ENCODE peak calls at places on chromosomes 6 and 20, in four cellular contexts. One of them, this sample, is unnamed.

GRCh38 chr6:158439255-158439654 is 120.6 kb upstream of the TMEM181 start:
- DNase-seq in T1000: no peak
- DNase-seq in stimulated activated CD4-positive, alpha-beta T cell treated with anti-CD3 and anti-CD28 coated beads, Interleukin-12 subunit alpha, Interleukin-12 subunit beta, amount 100 ng/mL, for 4 hours: no peak
- DNase-seq in ecto neural progenitor cell: no peak
- DNase-seq in this sample: no peak

GRCh38 chr6:158452191-158452590 is 107.7 kb upstream of the TMEM181 start:
- DNase-seq in T1000: no peak
- DNase-seq in stimulated activated CD4-positive, alpha-beta T cell treated with anti-CD3 and anti-CD28 coated beads, Interleukin-12 subunit alpha, Interleukin-12 subunit beta, amount 100 ng/mL, for 4 hours: no peak
- DNase-seq in ecto neural progenitor cell: no peak
- DNase-seq in this sample: no peak

GRCh38 chr6:63740709-63741108 is 105.1 kb downstream of the PHF3 start:
- DNase-seq in T1000: peak; percentile 11
- DNase-seq in stimulated activated CD4-positive, alpha-beta T cell treated with anti-CD3 and anti-CD28 coated beads, Interleukin-12 subunit alpha, Interleukin-12 subunit beta, amount 100 ng/mL, for 4 hours: no peak
- DNase-seq in ecto neural progenitor cell: no peak
- DNase-seq in this sample: no peak

GRCh38 chr20:54257090-54257816 is 49.4 kb downstream of the PFDN4 start:
- DNase-seq in T1000: peak; percentile 66
- DNase-seq in stimulated activated CD4-positive, alpha-beta T cell treated with anti-CD3 and anti-CD28 coated beads, Interleukin-12 subunit alpha, Interleukin-12 subunit beta, amount 100 ng/mL, for 4 hours: no peak
- DNase-seq in ecto neural progenitor cell: no peak
- DNase-seq in this sample: peak; percentile 94

GRCh38 chr6:86615299-86615698 is 322.0 kb upstream of the HTR1E start:
- DNase-seq in T1000: no peak
- DNase-seq in stimulated activated CD4-positive, alpha-beta T cell treated with anti-CD3 and anti-CD28 coated beads, Interleukin-12 subunit alpha, Interleukin-12 subunit beta, amount 100 ng/mL, for 4 hours: no peak
- DNase-seq in ecto neural progenitor cell: no peak
- DNase-seq in this sample: no peak

GRCh38 chr6:158877716-158878115 is 58.5 kb upstream of the EZR start:
- DNase-seq in T1000: no peak
- DNase-seq in stimulated activated CD4-positive, alpha-beta T cell treated with anti-CD3 and anti-CD28 coated beads, Interleukin-12 subunit alpha, Interleukin-12 subunit beta, amount 100 ng/mL, for 4 hours: no peak
- DNase-seq in ecto neural progenitor cell: no peak
- DNase-seq in this sample: no peak

GRCh38 chr6:6004147-6004995 is 2.4 kb downstream of the NRN1 start:
- DNase-seq in T1000: no peak
- DNase-seq in stimulated activated CD4-positive, alpha-beta T cell treated with anti-CD3 and anti-CD28 coated beads, Interleukin-12 subunit alpha, Interleukin-12 subunit beta, amount 100 ng/mL, for 4 hours: no peak
- DNase-seq in ecto neural progenitor cell: peak; percentile 56
- DNase-seq in this sample: no peak

GRCh38 chr6:20497200-20497820 is 36.9 kb upstream of the CDKAL1 start:
- DNase-seq in T1000: no peak
- DNase-seq in stimulated activated CD4-positive, alpha-beta T cell treated with anti-CD3 and anti-CD28 coated beads, Interleukin-12 subunit alpha, Interleukin-12 subunit beta, amount 100 ng/mL, for 4 hours: no peak
- DNase-seq in ecto neural progenitor cell: no peak
- DNase-seq in this sample: no peak

GRCh38 chr6:15351631-15352030 is 105.8 kb downstream of the JARID2 start:
- DNase-seq in T1000: no peak
- DNase-seq in stimulated activated CD4-positive, alpha-beta T cell treated with anti-CD3 and anti-CD28 coated beads, Interleukin-12 subunit alpha, Interleukin-12 subunit beta, amount 100 ng/mL, for 4 hours: no peak
- DNase-seq in ecto neural progenitor cell: no peak
- DNase-seq in this sample: no peak

GRCh38 chr6:157718788-157719187 is 104.3 kb upstream of the SNX9 start:
- DNase-seq in T1000: no peak
- DNase-seq in stimulated activated CD4-positive, alpha-beta T cell treated with anti-CD3 and anti-CD28 coated beads, Interleukin-12 subunit alpha, Interleukin-12 subunit beta, amount 100 ng/mL, for 4 hours: no peak
- DNase-seq in ecto neural progenitor cell: no peak
- DNase-seq in this sample: no peak

GRCh38 chr6:139580592-139581484 is 206.4 kb upstream of the CITED2 start:
- DNase-seq in T1000: no peak
- DNase-seq in stimulated activated CD4-positive, alpha-beta T cell treated with anti-CD3 and anti-CD28 coated beads, Interleukin-12 subunit alpha, Interleukin-12 subunit beta, amount 100 ng/mL, for 4 hours: no peak
- DNase-seq in ecto neural progenitor cell: no peak
- DNase-seq in this sample: no peak

GRCh38 chr6:159606786-159607185 is 86.3 kb downstream of the SOD2 start:
- DNase-seq in T1000: no peak
- DNase-seq in stimulated activated CD4-positive, alpha-beta T cell treated with anti-CD3 and anti-CD28 coated beads, Interleukin-12 subunit alpha, Interleukin-12 subunit beta, amount 100 ng/mL, for 4 hours: no peak
- DNase-seq in ecto neural progenitor cell: no peak
- DNase-seq in this sample: no peak

GRCh38 chr6:143957679-143958274 is 50.3 kb downstream of the PLAGL1 start:
- DNase-seq in T1000: no peak
- DNase-seq in stimulated activated CD4-positive, alpha-beta T cell treated with anti-CD3 and anti-CD28 coated beads, Interleukin-12 subunit alpha, Interleukin-12 subunit beta, amount 100 ng/mL, for 4 hours: no peak
- DNase-seq in ecto neural progenitor cell: no peak
- DNase-seq in this sample: no peak

GRCh38 chr20:32637738-32638137 is 36.0 kb downstream of the C20orf203 start:
- DNase-seq in T1000: no peak
- DNase-seq in stimulated activated CD4-positive, alpha-beta T cell treated with anti-CD3 and anti-CD28 coated beads, Interleukin-12 subunit alpha, Interleukin-12 subunit beta, amount 100 ng/mL, for 4 hours: no peak
- DNase-seq in ecto neural progenitor cell: no peak
- DNase-seq in this sample: no peak

GRCh38 chr6:38058022-38058421 is 238.5 kb downstream of the ZFAND3 start:
- DNase-seq in T1000: no peak
- DNase-seq in stimulated activated CD4-positive, alpha-beta T cell treated with anti-CD3 and anti-CD28 coated beads, Interleukin-12 subunit alpha, Interleukin-12 subunit beta, amount 100 ng/mL, for 4 hours: peak; percentile 42
- DNase-seq in ecto neural progenitor cell: no peak
- DNase-seq in this sample: peak; percentile 49

This sample was measured in RWPE2.